ENCODE peak calls at places on chromosomes 4 and X, in four cellular contexts. One of them, this sample, is unnamed.

GRCh38 chr4:145709843-145710242 is 29.9 kb downstream of the C4orf51 start:
- DNase-seq in right lobe of liver: no peak
- DNase-seq in type B pancreatic cell: no peak
- DNase-seq in AG04450: peak
- DNase-seq in this sample: peak

GRCh38 chr4:1201851-1202525 is 29.6 kb upstream of the SPON2 start:
- DNase-seq in right lobe of liver: peak
- DNase-seq in type B pancreatic cell: peak
- DNase-seq in AG04450: peak
- DNase-seq in this sample: no peak

GRCh38 chr4:185039508-185040273 is 21.4 kb downstream of the HELT start:
- DNase-seq in right lobe of liver: peak
- DNase-seq in type B pancreatic cell: no peak
- DNase-seq in AG04450: peak
- DNase-seq in this sample: peak

GRCh38 chr4:43132010-43132582 is 239.6 kb downstream of the GRXCR1 start:
- DNase-seq in right lobe of liver: peak
- DNase-seq in type B pancreatic cell: no peak
- DNase-seq in AG04450: peak
- DNase-seq in this sample: peak

GRCh38 chr4:3368841-3369760 is 72.7 kb upstream of the HGFAC start:
- DNase-seq in right lobe of liver: peak
- DNase-seq in type B pancreatic cell: no peak
- DNase-seq in AG04450: no peak
- DNase-seq in this sample: no peak

GRCh38 chr4:116531870-116532269 is 553.5 kb downstream of the TRAM1L1 start:
- DNase-seq in right lobe of liver: no peak
- DNase-seq in type B pancreatic cell: no peak
- DNase-seq in AG04450: no peak
- DNase-seq in this sample: no peak

GRCh38 chrX:12567857-12568256 is 223.4 kb upstream of the PRPS2 start:
- DNase-seq in right lobe of liver: no peak
- DNase-seq in type B pancreatic cell: no peak
- DNase-seq in AG04450: no peak
- DNase-seq in this sample: no peak

GRCh38 chrX:1673337-1673736 is 58.5 kb downstream of the ASMT start:
- DNase-seq in right lobe of liver: no peak
- DNase-seq in type B pancreatic cell: no peak
- DNase-seq in AG04450: no peak
- DNase-seq in this sample: no peak

GRCh38 chr4:123896446-123897071 is 500.0 kb downstream of the SPRY1 start:
- DNase-seq in right lobe of liver: no peak
- DNase-seq in type B pancreatic cell: no peak
- DNase-seq in AG04450: no peak
- DNase-seq in this sample: no peak

GRCh38 chr4:168488800-168489404 is 8.0 kb upstream of the PALLD start:
- DNase-seq in right lobe of liver: no peak
- DNase-seq in type B pancreatic cell: no peak
- DNase-seq in AG04450: no peak
- DNase-seq in this sample: no peak

GRCh38 chr4:174578366-174578765 is 56.1 kb upstream of the HPGD start:
- DNase-seq in right lobe of liver: no peak
- DNase-seq in type B pancreatic cell: no peak
- DNase-seq in AG04450: no peak
- DNase-seq in this sample: no peak

GRCh38 chrX:16484338-16484737 is 165.6 kb upstream of the S100G start:
- DNase-seq in right lobe of liver: no peak
- DNase-seq in type B pancreatic cell: no peak
- DNase-seq in AG04450: peak
- DNase-seq in this sample: peak

GRCh38 chr4:83125738-83126141 is 11.2 kb upstream of the PLAC8 start:
- DNase-seq in right lobe of liver: no peak
- DNase-seq in type B pancreatic cell: no peak
- DNase-seq in AG04450: no peak
- DNase-seq in this sample: no peak

GRCh38 chrX:70139736-70140135 is 6.5 kb downstream of the IGBP1 start:
- DNase-seq in right lobe of liver: no peak
- DNase-seq in type B pancreatic cell: no peak
- DNase-seq in AG04450: no peak
- DNase-seq in this sample: no peak

GRCh38 chrX:15874672-15875071 is 20.1 kb upstream of the AP1S2 start:
- DNase-seq in right lobe of liver: no peak
- DNase-seq in type B pancreatic cell: no peak
- DNase-seq in AG04450: no peak
- DNase-seq in this sample: no peak

GRCh38 chr4:148649669-148650331 is 207.6 kb upstream of the NR3C2 start:
- DNase-seq in right lobe of liver: no peak
- DNase-seq in type B pancreatic cell: no peak
- DNase-seq in AG04450: no peak
- DNase-seq in this sample: no peak

GRCh38 chr4:142696334-142697122 is 149.6 kb downstream of the INPP4B start:
- DNase-seq in right lobe of liver: no peak
- DNase-seq in type B pancreatic cell: no peak
- DNase-seq in AG04450: no peak
- DNase-seq in this sample: no peak

GRCh38 chrX:124086411-124086810 is 124.9 kb downstream of the STAG2 start:
- DNase-seq in right lobe of liver: no peak
- DNase-seq in type B pancreatic cell: no peak
- DNase-seq in AG04450: no peak
- DNase-seq in this sample: no peak

GRCh38 chr4:155658665-155659064 is 8.0 kb upstream of the GUCY1A1 start:
- DNase-seq in right lobe of liver: no peak
- DNase-seq in type B pancreatic cell: no peak
- DNase-seq in AG04450: no peak
- DNase-seq in this sample: no peak

GRCh38 chr4:121885115-121885514 is 14.8 kb upstream of the BBS7 start:
- DNase-seq in right lobe of liver: no peak
- DNase-seq in type B pancreatic cell: no peak
- DNase-seq in AG04450: no peak
- DNase-seq in this sample: no peak

GRCh38 chrX:14351889-14352288 is 177.4 kb upstream of the GLRA2 start:
- DNase-seq in right lobe of liver: no peak
- DNase-seq in type B pancreatic cell: no peak
- DNase-seq in AG04450: no peak
- DNase-seq in this sample: no peak

GRCh38 chrX:71994601-71995000 is 84.0 kb downstream of the NHSL2 start:
- DNase-seq in right lobe of liver: no peak
- DNase-seq in type B pancreatic cell: no peak
- DNase-seq in AG04450: no peak
- DNase-seq in this sample: no peak

GRCh38 chr4:11151500-11151899 is 277.2 kb downstream of the HS3ST1 start:
- DNase-seq in right lobe of liver: no peak
- DNase-seq in type B pancreatic cell: no peak
- DNase-seq in AG04450: no peak
- DNase-seq in this sample: no peak

GRCh38 chrX:12007881-12008280 is 130.4 kb upstream of the FRMPD4 start:
- DNase-seq in right lobe of liver: no peak
- DNase-seq in type B pancreatic cell: no peak
- DNase-seq in AG04450: peak
- DNase-seq in this sample: peak

GRCh38 chr4:152118819-152119553 is 358.2 kb upstream of the GATB start:
- DNase-seq in right lobe of liver: no peak
- DNase-seq in type B pancreatic cell: no peak
- DNase-seq in AG04450: no peak
- DNase-seq in this sample: no peak

GRCh38 chr4:85302193-85302736 is 172.7 kb upstream of the ARHGAP24 start:
- DNase-seq in right lobe of liver: no peak
- DNase-seq in type B pancreatic cell: no peak
- DNase-seq in AG04450: no peak
- DNase-seq in this sample: no peak

GRCh38 chr4:41632481-41633073 is 94.6 kb downstream of the LIMCH1 start:
- DNase-seq in right lobe of liver: no peak
- DNase-seq in type B pancreatic cell: no peak
- DNase-seq in AG04450: no peak
- DNase-seq in this sample: no peak

GRCh38 chrX:94435799-94436198 is 761.8 kb downstream of the FAM133A start:
- DNase-seq in right lobe of liver: no peak
- DNase-seq in type B pancreatic cell: no peak
- DNase-seq in AG04450: no peak
- DNase-seq in this sample: no peak

GRCh38 chr4:1412376-1413220 is 6.4 kb upstream of the NKX1-1 start:
- DNase-seq in right lobe of liver: no peak
- DNase-seq in type B pancreatic cell: no peak
- DNase-seq in AG04450: no peak
- DNase-seq in this sample: no peak

GRCh38 chr4:99462875-99463464 is 27.8 kb upstream of the ADH7 start:
- DNase-seq in right lobe of liver: peak
- DNase-seq in type B pancreatic cell: no peak
- DNase-seq in AG04450: peak
- DNase-seq in this sample: peak

DNA sequence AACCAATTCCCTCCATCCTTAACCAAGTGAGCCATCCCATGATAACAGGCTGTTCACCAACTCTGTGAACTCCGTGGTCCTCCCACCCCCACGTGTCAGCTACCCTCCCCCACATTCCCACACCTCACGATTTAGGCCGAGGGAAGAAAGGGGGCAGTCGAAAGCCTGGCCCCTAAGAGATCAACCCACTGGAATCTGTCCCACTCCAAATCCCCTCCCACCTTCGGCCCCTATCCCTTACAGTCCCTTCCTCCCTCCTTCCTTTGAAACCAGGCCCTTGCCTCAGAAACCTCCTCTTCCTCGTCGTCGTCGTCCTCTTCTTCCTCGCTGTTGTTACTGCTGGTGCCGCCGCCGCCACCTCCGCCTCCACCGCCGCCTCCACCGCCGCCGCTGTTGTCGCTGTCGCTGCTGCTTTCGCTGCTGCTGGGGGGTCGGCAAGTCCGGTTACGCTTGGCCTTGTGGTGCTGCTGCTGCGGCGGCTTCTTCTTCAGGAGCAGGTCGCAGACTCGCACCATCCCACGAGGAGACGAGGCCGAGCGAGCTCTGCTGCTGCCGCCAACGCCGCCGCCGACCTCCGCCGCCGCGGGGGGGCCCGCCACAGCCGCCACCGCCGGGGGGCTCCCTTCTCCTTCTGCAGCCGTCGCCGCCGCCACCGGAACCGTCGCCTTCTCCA is 467 bp downstream of the ANKRD17 start:
- DNase-seq in right lobe of liver: no peak
- DNase-seq in type B pancreatic cell: no peak
- DNase-seq in AG04450: no peak
- DNase-seq in this sample: no peak
- TF ChIP-seq CTCF in right lobe of liver: peak
- TF ChIP-seq CTCF in type B pancreatic cell: no peak
- TF ChIP-seq CTCF in AG04450: no peak
- TF ChIP-seq CTCF in this sample: peak

GRCh38 chrX:153926863-153927685 is 1.0 kb upstream of the ARHGAP4 start:
- DNase-seq in right lobe of liver: peak
- DNase-seq in type B pancreatic cell: no peak
- DNase-seq in AG04450: no peak
- DNase-seq in this sample: peak
- TF ChIP-seq CTCF in right lobe of liver: no peak
- TF ChIP-seq CTCF in type B pancreatic cell: no peak
- TF ChIP-seq CTCF in AG04450: no peak
- TF ChIP-seq CTCF in this sample: no peak

DNA sequence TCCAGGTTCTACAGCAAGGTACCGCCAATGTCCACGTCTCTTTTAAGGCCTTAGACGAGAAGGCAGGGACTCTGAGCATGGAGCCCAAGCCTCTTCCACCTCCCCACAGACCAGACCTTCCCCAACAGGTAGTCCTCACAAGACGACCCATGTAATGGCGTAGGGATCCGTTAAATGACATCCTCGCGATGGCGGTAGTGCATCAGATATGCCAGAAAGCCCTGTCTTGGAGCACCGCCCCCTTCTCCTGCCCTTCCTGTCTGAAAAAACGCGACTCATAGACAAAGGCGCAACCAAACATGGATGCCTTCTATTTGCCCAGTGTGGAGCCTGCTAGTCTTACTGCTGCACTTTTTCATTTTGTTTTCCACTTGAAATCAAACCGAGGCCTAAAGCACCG is 185.4 kb downstream of the OR13H1 start:
- DNase-seq in right lobe of liver: no peak
- DNase-seq in type B pancreatic cell: no peak
- DNase-seq in AG04450: no peak
- DNase-seq in this sample: no peak
- TF ChIP-seq CTCF in right lobe of liver: peak
- TF ChIP-seq CTCF in type B pancreatic cell: no peak
- TF ChIP-seq CTCF in AG04450: no peak
- TF ChIP-seq CTCF in this sample: peak

GRCh38 chr4:164800786-164801185 is 46.9 kb downstream of the SMIM31 start:
- DNase-seq in right lobe of liver: no peak
- DNase-seq in type B pancreatic cell: no peak
- DNase-seq in AG04450: no peak
- DNase-seq in this sample: no peak
- TF ChIP-seq CTCF in right lobe of liver: no peak
- TF ChIP-seq CTCF in type B pancreatic cell: peak
- TF ChIP-seq CTCF in AG04450: no peak
- TF ChIP-seq CTCF in this sample: no peak

GRCh38 chrX:134294548-134294947 is 57.6 kb downstream of the CCDC160 start:
- DNase-seq in right lobe of liver: no peak
- DNase-seq in type B pancreatic cell: no peak
- DNase-seq in AG04450: no peak
- DNase-seq in this sample: no peak
- TF ChIP-seq CTCF in right lobe of liver: peak
- TF ChIP-seq CTCF in type B pancreatic cell: peak
- TF ChIP-seq CTCF in AG04450: peak
- TF ChIP-seq CTCF in this sample: peak

GRCh38 chrX:154761977-154762528 is 611 bp upstream of the DKC1 start:
- DNase-seq in right lobe of liver: peak
- DNase-seq in type B pancreatic cell: no peak
- DNase-seq in AG04450: no peak
- DNase-seq in this sample: no peak

GRCh38 chrX:154758696-154759095 is 4.0 kb upstream of the DKC1 start:
- DNase-seq in right lobe of liver: no peak
- DNase-seq in type B pancreatic cell: no peak
- DNase-seq in AG04450: no peak
- DNase-seq in this sample: no peak

GRCh38 chrX:154762529-154763296 is at the start of gene DKC1:
- DNase-seq in right lobe of liver: peak
- DNase-seq in type B pancreatic cell: peak
- DNase-seq in AG04450: peak
- DNase-seq in this sample: peak
- TF ChIP-seq CTCF in right lobe of liver: no peak
- TF ChIP-seq CTCF in type B pancreatic cell: peak
- TF ChIP-seq CTCF in AG04450: peak
- TF ChIP-seq CTCF in this sample: peak

DNA sequence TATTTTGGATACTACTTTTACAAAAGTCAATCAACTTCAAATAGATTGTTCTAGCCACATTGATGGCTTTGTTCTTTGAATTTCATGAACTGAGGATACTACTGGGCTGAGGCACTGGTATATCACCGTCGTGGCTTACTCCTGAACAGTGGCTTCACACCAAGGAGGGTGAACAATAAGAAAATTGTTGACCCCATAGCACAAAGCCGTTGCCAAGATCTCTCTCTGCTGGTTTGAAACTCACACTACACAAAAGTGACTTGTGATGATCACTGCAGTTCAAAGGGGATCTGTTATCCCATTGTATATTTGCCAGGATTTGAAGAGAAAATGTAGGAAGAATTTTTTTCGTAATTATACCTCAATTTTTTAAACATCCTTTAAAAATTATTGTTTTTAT is 119.6 kb downstream of the PDLIM5 start:
- DNase-seq in right lobe of liver: no peak
- DNase-seq in type B pancreatic cell: no peak
- DNase-seq in AG04450: no peak
- DNase-seq in this sample: no peak
- TF ChIP-seq CTCF in right lobe of liver: no peak
- TF ChIP-seq CTCF in type B pancreatic cell: peak
- TF ChIP-seq CTCF in AG04450: no peak
- TF ChIP-seq CTCF in this sample: no peak

GRCh38 chr4:17577660-17578481 is 873 bp downstream of the LAP3 start:
- DNase-seq in right lobe of liver: peak
- DNase-seq in type B pancreatic cell: no peak
- DNase-seq in AG04450: no peak
- DNase-seq in this sample: no peak
- TF ChIP-seq CTCF in right lobe of liver: no peak
- TF ChIP-seq CTCF in type B pancreatic cell: peak
- TF ChIP-seq CTCF in AG04450: peak
- TF ChIP-seq CTCF in this sample: peak